ENCODE peak calls at places on chromosome 3, in seven cellular contexts. One of them, this sample, is unnamed.

GRCh38 chr3:119639494-119640350 is 20.7 kb downstream of the POPDC2 start:
- DNase-seq in NCI-H2107: no peak
- DNase-seq in MM.1S: peak
- DNase-seq in fibroblast of mammary gland: peak
- DNase-seq in KBM-7: no peak
- DNase-seq in HuH-7: no peak
- DNase-seq in GM12864: no peak
- DNase-seq in this sample: no peak

GRCh38 chr3:194181612-194182011 is 45.7 kb downstream of the HES1 start:
- DNase-seq in NCI-H2107: no peak
- DNase-seq in MM.1S: no peak
- DNase-seq in fibroblast of mammary gland: no peak
- DNase-seq in KBM-7: no peak
- DNase-seq in HuH-7: no peak
- DNase-seq in GM12864: no peak
- DNase-seq in this sample: no peak

GRCh38 chr3:179079537-179079936 is 7.9 kb upstream of the ZMAT3 start:
- DNase-seq in NCI-H2107: no peak
- DNase-seq in MM.1S: no peak
- DNase-seq in fibroblast of mammary gland: no peak
- DNase-seq in KBM-7: no peak
- DNase-seq in HuH-7: no peak
- DNase-seq in GM12864: no peak
- DNase-seq in this sample: no peak

GRCh38 chr3:16177962-16178627 is 3.6 kb downstream of the GALNT15 start:
- DNase-seq in NCI-H2107: no peak
- DNase-seq in MM.1S: peak
- DNase-seq in fibroblast of mammary gland: peak
- DNase-seq in KBM-7: peak
- DNase-seq in HuH-7: peak
- DNase-seq in GM12864: no peak
- DNase-seq in this sample: peak

GRCh38 chr3:98038241-98038640 is 3.1 kb upstream of the GABRR3 start:
- DNase-seq in NCI-H2107: no peak
- DNase-seq in MM.1S: no peak
- DNase-seq in fibroblast of mammary gland: peak
- DNase-seq in KBM-7: no peak
- DNase-seq in HuH-7: no peak
- DNase-seq in GM12864: no peak
- DNase-seq in this sample: no peak

GRCh38 chr3:101377796-101378195 is 57.4 kb upstream of the IMPG2 start:
- DNase-seq in NCI-H2107: no peak
- DNase-seq in MM.1S: peak
- DNase-seq in fibroblast of mammary gland: no peak
- DNase-seq in KBM-7: no peak
- DNase-seq in HuH-7: peak
- DNase-seq in GM12864: no peak
- DNase-seq in this sample: no peak

GRCh38 chr3:115388825-115389224 is 234.5 kb upstream of the GAP43 start:
- DNase-seq in NCI-H2107: no peak
- DNase-seq in MM.1S: no peak
- DNase-seq in fibroblast of mammary gland: peak
- DNase-seq in KBM-7: no peak
- DNase-seq in HuH-7: no peak
- DNase-seq in GM12864: no peak
- DNase-seq in this sample: no peak

GRCh38 chr3:180246688-180247195 is 210.0 kb upstream of the PEX5L start:
- DNase-seq in NCI-H2107: no peak
- DNase-seq in MM.1S: no peak
- DNase-seq in fibroblast of mammary gland: no peak
- DNase-seq in KBM-7: no peak
- DNase-seq in HuH-7: no peak
- DNase-seq in GM12864: no peak
- DNase-seq in this sample: no peak

GRCh38 chr3:31699309-31699953 is 166.7 kb downstream of the STT3B start:
- DNase-seq in NCI-H2107: no peak
- DNase-seq in MM.1S: no peak
- DNase-seq in fibroblast of mammary gland: peak
- DNase-seq in KBM-7: no peak
- DNase-seq in HuH-7: no peak
- DNase-seq in GM12864: no peak
- DNase-seq in this sample: no peak